ENCODE peak calls at places on chromosome 7, in eight cellular contexts. P is CD8-positive, alpha-beta memory T cell; D is NT2/D1; M is sigmoid colon; X is CD4-positive, alpha-beta memory T cell; J is GM23248; Q is body of pancreas; R is left lung. V is an unnamed sample.
A peak's percentile ranks its signal among the peaks of the same experiment; 100 is the strongest.

GRCh38 chr7:149257146-149257545 is 4.8 kb upstream of the ZNF783 start:
- DNase-seq in P (no peak), D (no peak), Q (no peak), R (no peak), J (peak; percentile 67), M (no peak), X (no peak), V (no peak)

GRCh38 chr7:20784311-20785210 is 2.1 kb downstream of the SP8 start:
- DNase-seq in Q (no peak), M (no peak), R (peak; percentile 73), P (no peak), J (peak; percentile 46), X (no peak), D (no peak), V (peak; percentile 58)

GRCh38 chr7:157445246-157445955 is 108.6 kb downstream of the DNAJB6 start:
- DNase-seq in M (peak; percentile 52), D (no peak), X (no peak), Q (no peak), P (no peak), R (peak; percentile 66), J (no peak), V (peak; percentile 0)

GRCh38 chr7:128446306-128446705 is 9.4 kb upstream of the HILPDA start:
- DNase-seq in J (no peak), X (no peak), P (no peak), Q (peak; percentile 32), M (no peak), D (no peak), R (no peak), V (no peak)

GRCh38 chr7:51279391-51280023 is 37.1 kb downstream of the COBL start:
- DNase-seq in J (no peak), X (no peak), P (no peak), M (no peak), D (no peak), Q (no peak), R (no peak), V (peak; percentile 37)

GRCh38 chr7:129499915-129500463 is 2.3 kb upstream of the SMKR1 start:
- DNase-seq in X (no peak), R (no peak), J (no peak), D (no peak), M (no peak), P (no peak), Q (no peak), V (no peak)

GRCh38 chr7:96547371-96547811 is 162.3 kb downstream of the SEM1 start:
- DNase-seq in X (no peak), M (no peak), P (no peak), R (no peak), J (no peak), Q (no peak), D (no peak), V (no peak)

GRCh38 chr7:120272261-120272895 is 597 bp upstream of the KCND2 start:
- DNase-seq in R (no peak), D (peak; percentile 36), Q (no peak), J (peak; percentile 78), M (no peak), X (no peak), P (no peak), V (peak; percentile 10)

GRCh38 chr7:4726051-4726450 is 44.0 kb downstream of the FOXK1 start:
- DNase-seq in P (no peak), D (no peak), M (peak; percentile 89), X (no peak), Q (no peak), R (no peak), J (peak; percentile 15), V (no peak)

GRCh38 chr7:139783647-139784385 is 6.0 kb upstream of the HIPK2 start:
- DNase-seq in P (no peak), X (no peak), D (no peak), R (no peak), M (no peak), J (no peak), Q (no peak), V (no peak)

GRCh38 chr7:17680943-17681351 is 259.3 kb downstream of the SNX13 start:
- DNase-seq in J (peak; percentile 65), D (no peak), P (no peak), X (peak; percentile 32), R (no peak), Q (no peak), M (no peak), V (peak; percentile 54)

GRCh38 chr7:17677408-17677807 is 262.9 kb downstream of the SNX13 start:
- DNase-seq in P (no peak), J (peak; percentile 79), D (no peak), M (no peak), R (no peak), X (no peak), Q (no peak), V (no peak)

GRCh38 chr7:17680026-17680425 is 260.3 kb downstream of the SNX13 start:
- DNase-seq in J (peak; percentile 96), R (no peak), M (peak; percentile 78), D (no peak), P (no peak), Q (no peak), X (no peak), V (no peak)

GRCh38 chr7:17681965-17682364 is 258.3 kb downstream of the SNX13 start:
- DNase-seq in R (no peak), X (no peak), J (peak; percentile 84), M (no peak), Q (no peak), D (no peak), P (no peak), V (no peak)

GRCh38 chr7:17679427-17679826 is 260.9 kb downstream of the SNX13 start:
- DNase-seq in Q (no peak), M (peak; percentile 67), J (peak; percentile 81), D (no peak), R (no peak), P (no peak), X (no peak), V (peak; percentile 24)
- H3K4me3 ChIP-seq in Q (no peak overlapping the region), M (no peak overlapping the region), J (peak overlapping the region; percentile 8), D (no peak overlapping the region), R (no peak overlapping the region), P (no peak overlapping the region), X (no peak overlapping the region), V (no peak overlapping the region)

GRCh38 chr7:130921391-130922180 is 187.6 kb upstream of the KLF14 start:
- DNase-seq in X (no peak), R (no peak), P (no peak), D (no peak), J (peak; percentile 80), Q (peak; percentile 56), M (peak; percentile 79), V (peak; percentile 57)

GRCh38 chr7:130919316-130920103 is 185.5 kb upstream of the KLF14 start:
- DNase-seq in J (no peak), R (no peak), Q (no peak), M (no peak), P (no peak), X (no peak), D (no peak), V (no peak)

GRCh38 chr7:130922206-130923112 is 188.5 kb upstream of the KLF14 start:
- DNase-seq in M (no peak), R (no peak), J (peak; percentile 33), Q (no peak), D (no peak), X (no peak), P (no peak), V (peak; percentile 38)

GRCh38 chr7:130918129-130919052 is 184.4 kb upstream of the KLF14 start:
- DNase-seq in M (no peak), R (no peak), Q (no peak), P (no peak), D (no peak), X (no peak), J (no peak), V (no peak)

GRCh38 chr7:130920122-130920521 is 186.1 kb upstream of the KLF14 start:
- DNase-seq in Q (no peak), J (no peak), D (no peak), X (no peak), M (no peak), R (no peak), P (no peak), V (no peak)
- H3K4me1 ChIP-seq in Q (peaks cover 74% of the 10 kb centered on the region), J (peaks cover 91% of the 10 kb centered on the region), D (peaks cover 3% of the 10 kb centered on the region), X (peaks cover 100% of the 10 kb centered on the region), M (no peaks in the 10 kb centered on the region), R (peaks cover 67% of the 10 kb centered on the region), P (peaks cover 59% of the 10 kb centered on the region), V (peaks cover 24% of the 10 kb centered on the region)

DNA sequence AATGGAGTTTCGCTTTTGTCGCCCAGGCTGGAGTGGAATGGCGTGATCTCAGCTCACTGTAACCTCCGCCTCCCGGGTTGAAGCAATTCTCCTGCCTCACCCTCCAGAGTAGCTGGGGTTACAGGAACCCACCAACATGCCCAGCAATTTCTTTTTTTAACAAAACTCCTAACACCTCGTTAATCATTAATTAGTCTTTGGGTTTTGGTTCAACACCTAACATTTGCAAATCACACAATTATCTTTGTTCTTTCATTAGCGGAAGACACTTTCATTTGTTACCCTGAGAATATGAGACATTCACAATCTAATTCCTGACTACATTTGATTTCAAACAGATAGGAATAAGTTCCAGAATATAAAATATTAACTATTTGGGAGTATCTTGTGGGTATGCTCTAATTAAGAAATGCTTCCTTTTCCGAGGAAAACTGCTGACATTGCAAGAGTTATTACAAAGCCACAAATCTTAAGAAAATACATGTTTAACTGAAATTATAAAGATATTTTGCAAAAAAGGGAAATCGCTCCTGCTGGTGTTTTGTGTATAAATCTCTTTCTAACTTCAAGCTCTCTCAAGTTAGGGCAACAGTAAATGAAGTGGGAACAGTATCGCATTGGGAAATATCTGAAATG is 1.2 kb upstream of the LSM8 start:
- DNase-seq in D (no peak), R (no peak), M (no peak), P (no peak), X (no peak), Q (no peak), J (no peak), V (no peak)
- H3K4me3 ChIP-seq in D (peak overlapping the region; percentile 78), R (peak overlapping the region; percentile 70), M (peak overlapping the region; percentile 91), P (peak overlapping the region; percentile 90), X (peak overlapping the region; percentile 89), Q (peak overlapping the region; percentile 22), J (peak overlapping the region; percentile 93), V (peak overlapping the region; percentile 97)

GRCh38 chr7:45920543-45921380 is at the start of gene IGFBP3:
- DNase-seq in X (peak; percentile 29), M (no peak), P (no peak), D (no peak), R (peak; percentile 79), Q (peak; percentile 62), J (peak; percentile 93), V (no peak)
- H3K4me1 ChIP-seq in X (peaks cover 42% of the 10 kb centered on the region), M (no peaks in the 10 kb centered on the region), P (peaks cover 13% of the 10 kb centered on the region), D (peaks cover 6% of the 10 kb centered on the region), R (peaks cover 32% of the 10 kb centered on the region), Q (peaks cover 53% of the 10 kb centered on the region), J (peaks cover 40% of the 10 kb centered on the region), V (peaks cover 2% of the 10 kb centered on the region)